ENCODE peak calls at places on chromosomes 3 and 15, in ten cellular contexts. U is kidney; D is posterior cingulate gyrus; S is Karpas-422; Y is activated CD4-positive, alpha-beta memory T cell treated with anti-CD3 and anti-CD28 coated beads, Interleukin-2, amount 10 ng/mL, durations not matched to agents 7 days and 5 days; Z is activated naive CD4-positive, alpha-beta T cell treated with anti-CD3 and anti-CD28 coated beads, Interleukin-2, amount 10 ng/mL, durations not matched to agents 7 days and 5 days; L is right lobe of liver; R is effector memory CD4-positive, alpha-beta T cell; F is fibroblast of pulmonary artery; E is M059J. I is an unnamed sample.

GRCh38 chr3:186207515-186207914 is 98.6 kb upstream of the ETV5 start:
- DNase-seq in U (no peak), D (no peak), S (no peak), Y (no peak), Z (no peak), L (no peak), R (no peak), F (no peak), E (peak; percentile 29), I (no peak)

GRCh38 chr15:43410572-43411214 is 39.8 kb downstream of the TUBGCP4 start:
- DNase-seq in U (no peak), D (no peak), S (no peak), Y (no peak), Z (no peak), L (no peak), R (no peak), F (peak; percentile 70), E (no peak), I (no peak)

GRCh38 chr15:68317281-68318007 is 39.9 kb downstream of the FEM1B start:
- DNase-seq in U (peak; percentile 43), D (peak; percentile 50), S (no peak), Y (no peak), Z (peak; percentile 8), L (no peak), R (no peak), F (no peak), E (no peak), I (no peak)

GRCh38 chr3:107523361-107524213 is 825 bp downstream of the BBX start:
- DNase-seq in U (peak; percentile 89), D (no peak), S (peak; percentile 76), Y (peak; percentile 52), Z (peak; percentile 65), L (peak; percentile 76), R (peak; percentile 37), F (peak; percentile 56), E (peak; percentile 72), I (no peak)

GRCh38 chr3:14261229-14261628 is 82.6 kb downstream of the LSM3 start:
- DNase-seq in U (peak; percentile 91), D (peak; percentile 96), S (peak; percentile 88), Y (peak; percentile 77), Z (peak; percentile 82), L (peak; percentile 83), R (peak; percentile 67), F (peak; percentile 86), E (peak; percentile 61), I (no peak)

GRCh38 chr3:110811050-110811449 is 260.6 kb upstream of the NECTIN3 start:
- DNase-seq in U (no peak), D (no peak), S (no peak), Y (no peak), Z (no peak), L (no peak), R (no peak), F (no peak), E (peak; percentile 84), I (no peak)

GRCh38 chr3:46746711-46747110 is 29.0 kb upstream of the PRSS50 start:
- DNase-seq in U (no peak), D (no peak), S (no peak), Y (no peak), Z (no peak), L (no peak), R (no peak), F (no peak), E (no peak), I (no peak)

GRCh38 chr15:77037475-77038209 is 33.3 kb downstream of the TSPAN3 start:
- DNase-seq in U (peak; percentile 72), D (peak; percentile 55), S (no peak), Y (no peak), Z (peak; percentile 19), L (peak; percentile 45), R (no peak), F (no peak), E (no peak), I (no peak)

GRCh38 chr15:100638177-100638730 is 35.9 kb downstream of the ASB7 start:
- DNase-seq in U (no peak), D (no peak), S (no peak), Y (no peak), Z (no peak), L (no peak), R (no peak), F (no peak), E (no peak), I (no peak)